ENCODE peak calls at places on chromosomes 13 and 19, in seven cellular contexts. P is K562, V is HCT116, B is GM12878, Y is H1, U is SK-N-SH, D is HepG2. F is an unnamed sample.
A peak's percentile ranks its signal among the peaks of the same experiment; 100 is the strongest.

GRCh38 chr13:73952683-73953082 is 181.5 kb downstream of the KLF12 start:
- DNase-seq in D (no peak), Y (no peak), B (no peak), P (no peak), U (no peak), V (no peak), F (no peak)

GRCh38 chr13:79393564-79394249 is 12.3 kb downstream of the RBM26 start:
- DNase-seq in V (no peak), B (no peak), D (peak; percentile 93), P (no peak), U (no peak), Y (no peak), F (peak; percentile 88)

GRCh38 chr19:49533551-49534488 is 6.0 kb downstream of the RCN3 start:
- DNase-seq in Y (peak; percentile 96), V (no peak), D (no peak), B (peak; percentile 19), P (peak; percentile 84), U (peak; percentile 93), F (peak; percentile 65)

GRCh38 chr19:55345818-55346724 is 6.4 kb downstream of the KMT5C start:
- DNase-seq in V (no peak), P (no peak), Y (no peak), U (peak; percentile 51), D (no peak), B (no peak), F (no peak)

GRCh38 chr13:77492982-77493381 is 42.5 kb upstream of the SCEL start:
- DNase-seq in D (peak; percentile 4), U (peak; percentile 26), Y (no peak), V (peak; percentile 23), B (no peak), P (no peak), F (peak; percentile 27)

GRCh38 chr19:30923096-30923495 is 426.1 kb downstream of the TSHZ3 start:
- DNase-seq in D (no peak), P (no peak), B (no peak), Y (no peak), U (no peak), V (no peak), F (no peak)

GRCh38 chr19:20385056-20385455 is 180.5 kb downstream of the ZNF737 start:
- DNase-seq in Y (no peak), D (no peak), P (no peak), U (no peak), V (no peak), B (no peak), F (no peak)

GRCh38 chr13:83183439-83184149 is 698.7 kb downstream of the SLITRK1 start:
- DNase-seq in D (no peak), V (no peak), U (no peak), B (no peak), P (no peak), Y (no peak), F (no peak)

GRCh38 chr13:26872444-26873173 is 112.0 kb upstream of the GPR12 start:
- DNase-seq in U (peak; percentile 74), B (no peak), D (peak; percentile 31), Y (peak; percentile 92), V (peak; percentile 24), P (peak; percentile 42), F (peak; percentile 60)

GRCh38 chr19:42352216-42352892 is 26.9 kb downstream of the MEGF8 start:
- DNase-seq in Y (no peak), P (peak; percentile 26), D (no peak), U (peak; percentile 58), V (no peak), B (no peak), F (no peak)

GRCh38 chr19:43148233-43148632 is 38.1 kb downstream of the PSG5 start:
- DNase-seq in V (no peak), P (no peak), U (no peak), B (no peak), Y (no peak), D (no peak), F (no peak)

GRCh38 chr19:46533085-46534081 is 37.7 kb upstream of the PNMA8B start:
- DNase-seq in P (no peak), Y (peak; percentile 63), V (no peak), U (peak; percentile 77), D (no peak), B (no peak), F (no peak)

GRCh38 chr19:33431986-33432385 is 58.5 kb downstream of the CEBPG start:
- DNase-seq in B (no peak), U (no peak), D (no peak), Y (no peak), V (no peak), P (no peak), F (peak; percentile 21)

GRCh38 chr13:103358245-103358932 is 292.2 kb upstream of the SLC10A2 start:
- DNase-seq in U (no peak), B (no peak), D (no peak), P (no peak), Y (no peak), V (no peak), F (no peak)

GRCh38 chr19:33130433-33130832 is 1.5 kb upstream of the WDR88 start:
- DNase-seq in D (no peak), Y (no peak), U (no peak), V (no peak), P (no peak), B (no peak), F (no peak)

GRCh38 chr19:7515091-7515470 is 822 bp upstream of the ZNF358 start:
- DNase-seq in Y (no peak), V (no peak), U (no peak), P (no peak), D (no peak), B (no peak), F (no peak)

GRCh38 chr13:26280822-26281221 is 26.9 kb downstream of the CDK8 start:
- DNase-seq in D (peak; percentile 4), P (no peak), B (no peak), V (no peak), U (no peak), Y (no peak), F (no peak)

GRCh38 chr19:47723573-47723923 is 10.3 kb downstream of the EHD2 start:
- DNase-seq in B (no peak), D (peak; percentile 63), P (no peak), Y (no peak), V (no peak), U (no peak), F (no peak)

GRCh38 chr19:6963937-6964336 is 57.3 kb downstream of the MBD3L2B start:
- DNase-seq in V (peak; percentile 7), Y (peak; percentile 43), D (no peak), P (peak; percentile 26), B (no peak), U (no peak), F (peak; percentile 3)

GRCh38 chr13:110523838-110524237 is 37.7 kb downstream of the RAB20 start:
- DNase-seq in V (no peak), Y (no peak), D (no peak), P (no peak), B (no peak), U (no peak), F (no peak)

GRCh38 chr13:110521296-110521680 is 40.2 kb downstream of the RAB20 start:
- DNase-seq in P (no peak), U (no peak), V (no peak), Y (no peak), B (no peak), D (no peak), F (no peak)

GRCh38 chr13:110523180-110523579 is 38.3 kb downstream of the RAB20 start:
- DNase-seq in Y (no peak), D (no peak), U (no peak), B (no peak), V (no peak), P (no peak), F (no peak)

GRCh38 chr13:110520431-110521295 is 40.9 kb downstream of the RAB20 start:
- DNase-seq in B (no peak), V (no peak), P (no peak), D (no peak), U (no peak), Y (no peak), F (no peak)

DNA sequence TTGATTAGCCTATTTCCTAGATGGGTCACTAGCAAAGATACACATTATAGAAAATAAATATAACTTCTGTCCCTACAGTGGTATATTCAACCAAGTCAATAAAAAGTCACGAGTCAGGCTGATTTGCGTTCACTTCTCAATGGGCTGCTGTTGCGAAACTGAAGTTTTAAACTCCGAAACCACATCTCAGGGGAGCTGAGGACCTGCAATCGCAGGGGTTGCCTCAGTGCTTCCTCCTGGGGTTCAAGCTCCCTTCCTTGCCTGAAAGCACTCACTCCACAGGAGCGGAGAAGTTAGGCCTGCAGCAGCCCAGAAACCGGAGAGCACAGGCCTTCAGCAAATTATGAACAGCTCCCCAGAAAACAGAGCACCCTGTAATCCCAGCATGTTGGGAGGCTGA is 39.6 kb downstream of the RAB20 start:
- DNase-seq in Y (no peak), D (no peak), B (no peak), U (no peak), V (no peak), P (no peak), F (no peak)
- TF ChIP-seq JUND in Y (no peak), D (no peak), B (no peak), U (no peak), V (no peak), P (no peak), F (no peak)

DNA sequence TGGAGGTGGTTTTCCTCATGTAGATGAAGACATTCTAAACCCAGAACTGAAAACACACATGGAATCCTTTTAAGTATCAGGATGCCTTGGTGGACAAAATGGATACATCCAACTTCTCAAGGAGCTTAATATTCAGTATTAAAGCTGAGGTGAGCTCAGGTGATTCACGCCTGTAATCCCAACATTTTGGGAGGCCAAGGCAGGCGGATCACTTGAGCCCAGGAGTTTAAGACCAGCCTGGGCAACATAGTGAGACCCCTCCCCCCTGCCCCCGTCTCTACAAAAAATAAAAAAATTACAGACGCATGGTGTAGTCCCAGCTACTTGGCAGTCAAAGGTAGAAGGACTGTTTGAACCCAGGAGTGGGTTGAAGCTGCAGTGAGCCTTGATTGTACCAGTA is 28.8 kb downstream of the DPRX start:
- DNase-seq in U (no peak), V (no peak), D (no peak), P (no peak), B (no peak), Y (no peak), F (no peak)
- TF ChIP-seq JUND in U (no peak), V (no peak), D (no peak), P (no peak), B (no peak), Y (no peak), F (no peak)

GRCh38 chr13:97250560-97250959 is 28.4 kb downstream of the MBNL2 start:
- DNase-seq in D (no peak), U (no peak), Y (no peak), V (no peak), B (no peak), P (no peak), F (no peak)
- TF ChIP-seq JUND in D (no peak), U (peak; percentile 4), Y (no peak), V (no peak), B (no peak), P (no peak), F (no peak)

DNA sequence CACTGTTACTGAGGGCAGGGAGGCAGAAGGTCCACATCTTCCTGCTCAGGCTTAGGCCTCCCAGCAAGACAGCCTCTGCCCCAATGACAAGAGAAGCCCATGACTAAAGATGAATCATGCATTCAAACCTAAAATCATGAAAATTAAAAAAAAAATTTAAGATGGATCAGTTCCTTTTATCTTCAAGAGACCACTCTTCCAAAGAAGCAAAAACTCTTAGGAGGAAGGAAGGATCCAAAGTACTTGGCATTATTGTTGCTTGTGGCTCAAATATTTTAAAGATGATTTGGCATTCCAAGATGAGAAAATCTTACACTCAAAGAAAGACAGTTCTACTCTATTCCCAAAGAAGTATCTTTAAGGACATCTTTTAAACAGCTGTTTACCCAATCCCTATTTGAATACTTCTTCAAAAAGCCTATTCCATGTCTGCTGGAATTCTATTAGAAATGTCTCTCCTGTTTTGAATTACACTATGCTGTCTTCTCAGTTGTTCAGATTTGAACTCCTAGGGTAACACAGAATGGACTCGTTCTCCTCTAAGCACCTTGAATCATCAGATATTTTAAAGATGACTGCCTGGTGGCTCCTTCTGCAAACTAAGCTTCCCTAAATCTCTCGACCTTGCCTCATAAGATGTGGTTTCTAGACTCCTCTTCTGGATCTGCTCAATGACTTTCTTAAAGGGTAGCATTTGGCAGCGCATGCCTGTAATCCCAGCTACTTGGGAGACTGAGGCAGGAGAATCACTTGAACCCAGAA is 7.0 kb downstream of the SERP2 start:
- DNase-seq in V (no peak), U (no peak), Y (no peak), D (no peak), P (no peak), B (no peak), F (no peak)
- TF ChIP-seq JUND in V (no peak), U (peak; percentile 65), Y (no peak), D (no peak), P (no peak), B (no peak), F (no peak)